ENCODE peak calls at places on chromosomes 1 and 21, in five cellular contexts. One of them, this sample, is unnamed.

GRCh38 chr1:19731311-19731821 is 66.7 kb downstream of the HTR6 start:
- DNase-seq in C1 segment of cervical spinal cord: no peak
- DNase-seq in activated naive CD8-positive, alpha-beta T cell treated with anti-CD3 and anti-CD28 coated beads for 36 hours: no peak
- DNase-seq in T1000: no peak
- DNase-seq in stimulated activated naive B cell treated with anti-CD40 and anti-IgM and Interleukin-4, amounts not matched to agents 10 μg/mL and 1 μg/mL and 100 μg/mL, for 72 hours: no peak
- DNase-seq in this sample: no peak

GRCh38 chr1:157105988-157106812 is 6.6 kb upstream of the ETV3L start:
- DNase-seq in stimulated activated naive B cell treated with anti-CD40 and anti-IgM and Interleukin-4, amounts not matched to agents 10 μg/mL and 1 μg/mL and 100 μg/mL, for 72 hours: peak; percentile 75
- DNase-seq in T1000: peak; percentile 54
- DNase-seq in activated naive CD8-positive, alpha-beta T cell treated with anti-CD3 and anti-CD28 coated beads for 36 hours: peak; percentile 33
- DNase-seq in C1 segment of cervical spinal cord: no peak
- DNase-seq in this sample: no peak

GRCh38 chr1:76046149-76046548 is 28.4 kb upstream of the ST6GALNAC3 start:
- DNase-seq in C1 segment of cervical spinal cord: no peak
- DNase-seq in activated naive CD8-positive, alpha-beta T cell treated with anti-CD3 and anti-CD28 coated beads for 36 hours: no peak
- DNase-seq in stimulated activated naive B cell treated with anti-CD40 and anti-IgM and Interleukin-4, amounts not matched to agents 10 μg/mL and 1 μg/mL and 100 μg/mL, for 72 hours: no peak
- DNase-seq in T1000: no peak
- DNase-seq in this sample: no peak

GRCh38 chr1:222054416-222054815 is 312.5 kb upstream of the DUSP10 start:
- DNase-seq in T1000: no peak
- DNase-seq in C1 segment of cervical spinal cord: no peak
- DNase-seq in activated naive CD8-positive, alpha-beta T cell treated with anti-CD3 and anti-CD28 coated beads for 36 hours: no peak
- DNase-seq in stimulated activated naive B cell treated with anti-CD40 and anti-IgM and Interleukin-4, amounts not matched to agents 10 μg/mL and 1 μg/mL and 100 μg/mL, for 72 hours: no peak
- DNase-seq in this sample: no peak

GRCh38 chr21:28712396-28712795 is 280.3 kb downstream of the LTN1 start:
- DNase-seq in activated naive CD8-positive, alpha-beta T cell treated with anti-CD3 and anti-CD28 coated beads for 36 hours: no peak
- DNase-seq in T1000: no peak
- DNase-seq in C1 segment of cervical spinal cord: no peak
- DNase-seq in stimulated activated naive B cell treated with anti-CD40 and anti-IgM and Interleukin-4, amounts not matched to agents 10 μg/mL and 1 μg/mL and 100 μg/mL, for 72 hours: no peak
- DNase-seq in this sample: no peak

GRCh38 chr1:161161652-161162051 is 2.4 kb downstream of the USP21 start:
- DNase-seq in T1000: no peak
- DNase-seq in activated naive CD8-positive, alpha-beta T cell treated with anti-CD3 and anti-CD28 coated beads for 36 hours: no peak
- DNase-seq in stimulated activated naive B cell treated with anti-CD40 and anti-IgM and Interleukin-4, amounts not matched to agents 10 μg/mL and 1 μg/mL and 100 μg/mL, for 72 hours: no peak
- DNase-seq in C1 segment of cervical spinal cord: no peak
- DNase-seq in this sample: no peak

GRCh38 chr1:20233866-20234265 is 47.5 kb upstream of the PLA2G2C start:
- DNase-seq in stimulated activated naive B cell treated with anti-CD40 and anti-IgM and Interleukin-4, amounts not matched to agents 10 μg/mL and 1 μg/mL and 100 μg/mL, for 72 hours: no peak
- DNase-seq in C1 segment of cervical spinal cord: no peak
- DNase-seq in T1000: no peak
- DNase-seq in activated naive CD8-positive, alpha-beta T cell treated with anti-CD3 and anti-CD28 coated beads for 36 hours: no peak
- DNase-seq in this sample: no peak

GRCh38 chr1:222777977-222778376 is 36.9 kb upstream of the DISP1 start:
- DNase-seq in C1 segment of cervical spinal cord: no peak
- DNase-seq in activated naive CD8-positive, alpha-beta T cell treated with anti-CD3 and anti-CD28 coated beads for 36 hours: no peak
- DNase-seq in T1000: no peak
- DNase-seq in stimulated activated naive B cell treated with anti-CD40 and anti-IgM and Interleukin-4, amounts not matched to agents 10 μg/mL and 1 μg/mL and 100 μg/mL, for 72 hours: no peak
- DNase-seq in this sample: peak; percentile 81

This sample was measured in NCI-H1105.